ENCODE peak calls at places on chromosomes 6 and 20, in four cellular contexts. B is WTC11, Z is HepG2, G is K562. E is an unnamed sample.

GRCh38 chr6:12283904-12284303 is 6.3 kb upstream of the EDN1 start:
- DNase-seq in B (no peak), Z (no peak), G (no peak), E (no peak)

GRCh38 chr6:149887343-149887742 is 10.6 kb downstream of the RAET1E start:
- DNase-seq in B (no peak), Z (no peak), G (no peak), E (no peak)

GRCh38 chr6:113854531-113855499 is 2.3 kb upstream of the MARCKS start:
- DNase-seq in B (peak; percentile 87), Z (peak; percentile 44), G (peak; percentile 42), E (peak; percentile 78)

GRCh38 chr6:113488812-113489685 is 368.1 kb upstream of the MARCKS start:
- DNase-seq in B (no peak), Z (no peak), G (no peak), E (no peak)

GRCh38 chr20:43949741-43950618 is 35.3 kb downstream of the TOX2 start:
- DNase-seq in B (no peak), Z (no peak), G (peak; percentile 17), E (no peak)

GRCh38 chr6:75503291-75503690 is 9.7 kb upstream of the FILIP1 start:
- DNase-seq in B (no peak), Z (no peak), G (no peak), E (no peak)

GRCh38 chr20:31747640-31748039 is 8.6 kb downstream of the TPX2 start:
- DNase-seq in B (no peak), Z (no peak), G (no peak), E (no peak)

GRCh38 chr6:45069091-45069490 is 259.0 kb upstream of the RUNX2 start:
- DNase-seq in B (no peak), Z (no peak), G (no peak), E (no peak)

GRCh38 chr20:43914697-43915208 is at the start of gene TOX2:
- DNase-seq in B (peak; percentile 62), Z (no peak), G (peak; percentile 87), E (peak; percentile 60)

GRCh38 chr6:74073896-74074295 is 377.9 kb downstream of the CD109 start:
- DNase-seq in B (no peak), Z (no peak), G (no peak), E (no peak)

GRCh38 chr6:135114355-135115145 is 59.9 kb upstream of the HBS1L start:
- DNase-seq in B (no peak), Z (no peak), G (no peak), E (no peak)

GRCh38 chr20:4469910-4470309 is 251.8 kb upstream of the PRND start:
- DNase-seq in B (no peak), Z (no peak), G (no peak), E (no peak)

GRCh38 chr20:4468114-4468513 is 253.6 kb upstream of the PRND start:
- DNase-seq in B (no peak), Z (no peak), G (no peak), E (no peak)

GRCh38 chr20:4471221-4471620 is 250.5 kb upstream of the PRND start:
- DNase-seq in B (no peak), Z (no peak), G (no peak), E (no peak)

GRCh38 chr20:4472906-4473305 is 248.8 kb upstream of the PRND start:
- DNase-seq in B (no peak), Z (no peak), G (no peak), E (no peak)

DNA sequence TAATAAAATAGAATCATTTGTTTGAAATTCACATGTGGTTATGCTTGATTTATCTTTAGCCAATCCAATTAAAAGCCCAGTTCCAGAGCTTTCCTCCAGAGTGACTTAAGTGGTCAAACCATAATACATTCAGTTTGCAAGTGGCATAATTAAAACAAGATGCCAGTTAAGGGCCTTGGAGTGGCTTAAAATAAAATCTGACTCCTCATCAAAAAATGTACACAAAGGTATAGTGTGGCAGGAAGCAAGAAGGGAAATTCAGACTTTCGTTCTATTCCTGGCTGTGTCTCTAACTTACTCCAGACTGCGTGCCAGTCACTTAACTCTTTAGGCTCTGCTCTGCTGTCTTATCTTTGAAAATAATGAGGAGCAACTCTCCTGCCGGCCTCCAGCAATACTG is 251.3 kb upstream of the PRND start:
- DNase-seq in B (no peak), Z (no peak), G (no peak), E (no peak)
- TF ChIP-seq HMGXB4 in B (no peak), Z (no peak), G (no peak), E (no peak)

GRCh38 chr6:112331306-112331705 is 15.8 kb upstream of the RFPL4B start:
- DNase-seq in B (no peak), Z (no peak), G (no peak), E (no peak)
- TF ChIP-seq HMGXB4 in B (no peak), Z (no peak), G (no peak), E (no peak)

GRCh38 chr6:79670789-79671188 is 39.7 kb downstream of the SH3BGRL2 start:
- DNase-seq in B (no peak), Z (no peak), G (no peak), E (no peak)

GRCh38 chr6:79665725-79666551 is 34.8 kb downstream of the SH3BGRL2 start:
- DNase-seq in B (no peak), Z (no peak), G (no peak), E (no peak)

GRCh38 chr6:79668381-79668780 is 37.3 kb downstream of the SH3BGRL2 start:
- DNase-seq in B (no peak), Z (no peak), G (no peak), E (no peak)

GRCh38 chr6:79669766-79670165 is 38.6 kb downstream of the SH3BGRL2 start:
- DNase-seq in B (no peak), Z (no peak), G (no peak), E (no peak)

DNA sequence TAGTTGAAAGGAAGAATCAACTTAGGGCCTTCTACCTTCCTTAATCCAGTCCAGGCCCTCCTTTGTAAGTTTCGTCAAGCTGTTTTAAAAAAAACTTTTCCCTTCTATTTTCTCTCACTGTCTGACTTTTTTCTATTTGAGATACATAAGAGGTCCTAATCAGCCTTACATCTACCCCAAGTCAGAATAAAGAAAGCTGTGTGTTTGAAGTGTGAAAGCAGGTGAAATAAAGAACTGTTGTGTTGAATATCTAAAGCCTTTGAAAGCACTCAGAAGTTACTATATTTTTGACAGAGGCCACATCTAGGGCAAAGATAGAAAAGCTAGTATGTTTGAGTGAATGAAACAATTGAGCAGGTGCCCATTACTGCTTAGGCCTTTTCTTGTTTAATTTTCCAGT is 35.5 kb downstream of the SH3BGRL2 start:
- DNase-seq in B (no peak), Z (no peak), G (no peak), E (no peak)
- TF ChIP-seq HMGXB4 in B (no peak), Z (no peak), G (no peak), E (no peak)

DNA sequence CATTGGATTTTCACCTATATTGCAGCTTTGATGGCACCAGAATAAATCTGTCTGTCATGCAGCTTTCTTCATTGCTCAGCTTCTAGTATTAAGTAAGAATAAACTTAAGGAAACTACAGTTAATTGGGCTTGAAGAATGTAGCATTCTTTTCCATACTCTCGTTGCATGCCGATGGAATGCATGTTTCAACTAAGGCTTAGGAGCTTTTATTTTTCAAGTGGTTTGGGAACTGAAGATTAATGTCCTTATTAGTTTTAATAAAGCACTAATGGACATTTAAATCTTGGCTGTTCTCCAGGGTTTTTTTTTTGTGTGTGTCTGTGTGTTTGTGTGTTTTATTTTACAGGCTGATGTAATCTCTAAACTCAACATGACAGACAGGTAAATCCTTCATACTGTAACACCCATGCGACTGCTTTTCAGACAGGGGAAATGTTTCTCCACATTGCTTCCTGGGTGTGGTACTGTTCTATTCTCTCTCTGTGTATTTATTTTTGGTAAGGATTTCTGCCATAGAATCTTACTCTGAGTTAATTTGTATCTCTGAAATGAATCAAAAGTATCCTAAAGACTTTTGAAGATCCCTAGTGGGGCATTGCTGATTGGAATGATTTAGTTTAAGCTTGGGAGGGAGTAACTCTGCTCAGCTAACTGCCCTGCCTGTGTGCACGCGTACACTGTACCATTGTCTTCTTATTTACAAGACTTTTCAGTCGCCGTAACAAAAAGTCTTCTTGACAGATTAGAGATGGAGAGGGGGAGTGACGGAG is 38.0 kb downstream of the SLC9A8 start:
- DNase-seq in B (no peak), Z (no peak), G (no peak), E (no peak)
- TF ChIP-seq HMGXB4 in B (no peak), Z (no peak), G (no peak), E (no peak)

E was measured in A549.